ENCODE peak calls at places on chromosomes 6 and 20, in eight cellular contexts. One of them, this sample, is unnamed.

GRCh38 chr20:60255866-60256265 is 297.6 kb downstream of the CDH26 start:
- DNase-seq in activated CD4-positive, alpha-beta T cell treated with anti-CD3 and anti-CD28 coated beads, Interleukin-2, amount 10 ng/mL, durations not matched to agents 24 days and 14 days: no peak
- DNase-seq in KG1: no peak
- DNase-seq in NAMALWA: no peak
- DNase-seq in AG20443: no peak
- DNase-seq in ACHN: peak
- DNase-seq in MCF 10A: no peak
- DNase-seq in activated CD8-positive, alpha-beta memory T cell treated with anti-CD3 and anti-CD28 coated beads for 4 hours: no peak
- DNase-seq in this sample: peak

GRCh38 chr6:15346315-15346714 is 100.4 kb downstream of the JARID2 start:
- DNase-seq in activated CD4-positive, alpha-beta T cell treated with anti-CD3 and anti-CD28 coated beads, Interleukin-2, amount 10 ng/mL, durations not matched to agents 24 days and 14 days: no peak
- DNase-seq in KG1: no peak
- DNase-seq in NAMALWA: no peak
- DNase-seq in AG20443: no peak
- DNase-seq in ACHN: no peak
- DNase-seq in MCF 10A: no peak
- DNase-seq in activated CD8-positive, alpha-beta memory T cell treated with anti-CD3 and anti-CD28 coated beads for 4 hours: no peak
- DNase-seq in this sample: no peak

GRCh38 chr6:70375882-70376281 is 37.4 kb upstream of the FAM135A start:
- DNase-seq in activated CD4-positive, alpha-beta T cell treated with anti-CD3 and anti-CD28 coated beads, Interleukin-2, amount 10 ng/mL, durations not matched to agents 24 days and 14 days: no peak
- DNase-seq in KG1: no peak
- DNase-seq in NAMALWA: peak
- DNase-seq in AG20443: no peak
- DNase-seq in ACHN: peak
- DNase-seq in MCF 10A: peak
- DNase-seq in activated CD8-positive, alpha-beta memory T cell treated with anti-CD3 and anti-CD28 coated beads for 4 hours: no peak
- DNase-seq in this sample: no peak

GRCh38 chr6:36793296-36793912 is 45.8 kb downstream of the CPNE5 start:
- DNase-seq in activated CD4-positive, alpha-beta T cell treated with anti-CD3 and anti-CD28 coated beads, Interleukin-2, amount 10 ng/mL, durations not matched to agents 24 days and 14 days: no peak
- DNase-seq in KG1: no peak
- DNase-seq in NAMALWA: no peak
- DNase-seq in AG20443: no peak
- DNase-seq in ACHN: no peak
- DNase-seq in MCF 10A: no peak
- DNase-seq in activated CD8-positive, alpha-beta memory T cell treated with anti-CD3 and anti-CD28 coated beads for 4 hours: no peak
- DNase-seq in this sample: no peak

GRCh38 chr20:43459022-43459942 is 1.6 kb downstream of the SRSF6 start:
- DNase-seq in activated CD4-positive, alpha-beta T cell treated with anti-CD3 and anti-CD28 coated beads, Interleukin-2, amount 10 ng/mL, durations not matched to agents 24 days and 14 days: peak
- DNase-seq in KG1: no peak
- DNase-seq in NAMALWA: no peak
- DNase-seq in AG20443: no peak
- DNase-seq in ACHN: no peak
- DNase-seq in MCF 10A: no peak
- DNase-seq in activated CD8-positive, alpha-beta memory T cell treated with anti-CD3 and anti-CD28 coated beads for 4 hours: no peak
- DNase-seq in this sample: no peak

GRCh38 chr6:136753624-136754023 is 38.7 kb downstream of the MAP3K5 start:
- DNase-seq in activated CD4-positive, alpha-beta T cell treated with anti-CD3 and anti-CD28 coated beads, Interleukin-2, amount 10 ng/mL, durations not matched to agents 24 days and 14 days: peak
- DNase-seq in KG1: no peak
- DNase-seq in NAMALWA: no peak
- DNase-seq in AG20443: no peak
- DNase-seq in ACHN: no peak
- DNase-seq in MCF 10A: no peak
- DNase-seq in activated CD8-positive, alpha-beta memory T cell treated with anti-CD3 and anti-CD28 coated beads for 4 hours: peak
- DNase-seq in this sample: no peak

GRCh38 chr6:83708546-83708969 is 343 bp downstream of the SNAP91 start:
- DNase-seq in activated CD4-positive, alpha-beta T cell treated with anti-CD3 and anti-CD28 coated beads, Interleukin-2, amount 10 ng/mL, durations not matched to agents 24 days and 14 days: no peak
- DNase-seq in KG1: no peak
- DNase-seq in NAMALWA: no peak
- DNase-seq in AG20443: peak
- DNase-seq in ACHN: no peak
- DNase-seq in MCF 10A: peak
- DNase-seq in activated CD8-positive, alpha-beta memory T cell treated with anti-CD3 and anti-CD28 coated beads for 4 hours: no peak
- DNase-seq in this sample: no peak

GRCh38 chr6:44999066-44999465 is 329.1 kb upstream of the RUNX2 start:
- DNase-seq in activated CD4-positive, alpha-beta T cell treated with anti-CD3 and anti-CD28 coated beads, Interleukin-2, amount 10 ng/mL, durations not matched to agents 24 days and 14 days: no peak
- DNase-seq in KG1: no peak
- DNase-seq in NAMALWA: no peak
- DNase-seq in AG20443: no peak
- DNase-seq in ACHN: no peak
- DNase-seq in MCF 10A: no peak
- DNase-seq in activated CD8-positive, alpha-beta memory T cell treated with anti-CD3 and anti-CD28 coated beads for 4 hours: no peak
- DNase-seq in this sample: no peak

GRCh38 chr6:57097596-57097995 is 7.6 kb downstream of the ZNF451 start:
- DNase-seq in activated CD4-positive, alpha-beta T cell treated with anti-CD3 and anti-CD28 coated beads, Interleukin-2, amount 10 ng/mL, durations not matched to agents 24 days and 14 days: no peak
- DNase-seq in KG1: no peak
- DNase-seq in NAMALWA: no peak
- DNase-seq in AG20443: peak
- DNase-seq in ACHN: no peak
- DNase-seq in MCF 10A: no peak
- DNase-seq in activated CD8-positive, alpha-beta memory T cell treated with anti-CD3 and anti-CD28 coated beads for 4 hours: no peak
- DNase-seq in this sample: peak

GRCh38 chr6:7726416-7727149 is 684 bp downstream of the BMP6 start:
- DNase-seq in activated CD4-positive, alpha-beta T cell treated with anti-CD3 and anti-CD28 coated beads, Interleukin-2, amount 10 ng/mL, durations not matched to agents 24 days and 14 days: peak
- DNase-seq in KG1: no peak
- DNase-seq in NAMALWA: no peak
- DNase-seq in AG20443: peak
- DNase-seq in ACHN: no peak
- DNase-seq in MCF 10A: no peak
- DNase-seq in activated CD8-positive, alpha-beta memory T cell treated with anti-CD3 and anti-CD28 coated beads for 4 hours: no peak
- DNase-seq in this sample: no peak

GRCh38 chr20:39886650-39887190 is 802.3 kb downstream of the MAFB start:
- DNase-seq in activated CD4-positive, alpha-beta T cell treated with anti-CD3 and anti-CD28 coated beads, Interleukin-2, amount 10 ng/mL, durations not matched to agents 24 days and 14 days: no peak
- DNase-seq in KG1: no peak
- DNase-seq in NAMALWA: peak
- DNase-seq in AG20443: peak
- DNase-seq in ACHN: no peak
- DNase-seq in MCF 10A: no peak
- DNase-seq in activated CD8-positive, alpha-beta memory T cell treated with anti-CD3 and anti-CD28 coated beads for 4 hours: no peak
- DNase-seq in this sample: no peak

GRCh38 chr20:45965169-45966002 is 6.6 kb downstream of the ZNF335 start:
- DNase-seq in activated CD4-positive, alpha-beta T cell treated with anti-CD3 and anti-CD28 coated beads, Interleukin-2, amount 10 ng/mL, durations not matched to agents 24 days and 14 days: no peak
- DNase-seq in KG1: no peak
- DNase-seq in NAMALWA: no peak
- DNase-seq in AG20443: no peak
- DNase-seq in ACHN: no peak
- DNase-seq in MCF 10A: no peak
- DNase-seq in activated CD8-positive, alpha-beta memory T cell treated with anti-CD3 and anti-CD28 coated beads for 4 hours: no peak
- DNase-seq in this sample: no peak

GRCh38 chr20:50680106-50680960 is 11.0 kb downstream of the RIPOR3 start:
- DNase-seq in activated CD4-positive, alpha-beta T cell treated with anti-CD3 and anti-CD28 coated beads, Interleukin-2, amount 10 ng/mL, durations not matched to agents 24 days and 14 days: no peak
- DNase-seq in KG1: no peak
- DNase-seq in NAMALWA: no peak
- DNase-seq in AG20443: peak
- DNase-seq in ACHN: peak
- DNase-seq in MCF 10A: no peak
- DNase-seq in activated CD8-positive, alpha-beta memory T cell treated with anti-CD3 and anti-CD28 coated beads for 4 hours: no peak
- DNase-seq in this sample: peak

GRCh38 chr6:3809982-3810381 is 39.2 kb upstream of the FAM50B start:
- DNase-seq in activated CD4-positive, alpha-beta T cell treated with anti-CD3 and anti-CD28 coated beads, Interleukin-2, amount 10 ng/mL, durations not matched to agents 24 days and 14 days: no peak
- DNase-seq in KG1: no peak
- DNase-seq in NAMALWA: no peak
- DNase-seq in AG20443: no peak
- DNase-seq in ACHN: no peak
- DNase-seq in MCF 10A: no peak
- DNase-seq in activated CD8-positive, alpha-beta memory T cell treated with anti-CD3 and anti-CD28 coated beads for 4 hours: no peak
- DNase-seq in this sample: no peak

GRCh38 chr6:131657630-131658111 is 20.6 kb downstream of the ENPP3 start:
- DNase-seq in activated CD4-positive, alpha-beta T cell treated with anti-CD3 and anti-CD28 coated beads, Interleukin-2, amount 10 ng/mL, durations not matched to agents 24 days and 14 days: no peak
- DNase-seq in KG1: no peak
- DNase-seq in NAMALWA: no peak
- DNase-seq in AG20443: peak
- DNase-seq in ACHN: no peak
- DNase-seq in MCF 10A: peak
- DNase-seq in activated CD8-positive, alpha-beta memory T cell treated with anti-CD3 and anti-CD28 coated beads for 4 hours: no peak
- DNase-seq in this sample: no peak

GRCh38 chr6:7991992-7992815 is 72.0 kb downstream of the BLOC1S5 start:
- DNase-seq in activated CD4-positive, alpha-beta T cell treated with anti-CD3 and anti-CD28 coated beads, Interleukin-2, amount 10 ng/mL, durations not matched to agents 24 days and 14 days: no peak
- DNase-seq in KG1: no peak
- DNase-seq in NAMALWA: peak
- DNase-seq in AG20443: peak
- DNase-seq in ACHN: peak
- DNase-seq in MCF 10A: peak
- DNase-seq in activated CD8-positive, alpha-beta memory T cell treated with anti-CD3 and anti-CD28 coated beads for 4 hours: no peak
- DNase-seq in this sample: peak

GRCh38 chr6:139135578-139136545 is 982 bp downstream of the HECA start:
- DNase-seq in activated CD4-positive, alpha-beta T cell treated with anti-CD3 and anti-CD28 coated beads, Interleukin-2, amount 10 ng/mL, durations not matched to agents 24 days and 14 days: peak
- DNase-seq in KG1: no peak
- DNase-seq in NAMALWA: peak
- DNase-seq in AG20443: peak
- DNase-seq in ACHN: peak
- DNase-seq in MCF 10A: no peak
- DNase-seq in activated CD8-positive, alpha-beta memory T cell treated with anti-CD3 and anti-CD28 coated beads for 4 hours: no peak
- DNase-seq in this sample: no peak

GRCh38 chr20:63708301-63709148 is 686 bp downstream of the ZGPAT start:
- DNase-seq in activated CD4-positive, alpha-beta T cell treated with anti-CD3 and anti-CD28 coated beads, Interleukin-2, amount 10 ng/mL, durations not matched to agents 24 days and 14 days: no peak
- DNase-seq in KG1: no peak
- DNase-seq in NAMALWA: no peak
- DNase-seq in AG20443: peak
- DNase-seq in ACHN: no peak
- DNase-seq in MCF 10A: no peak
- DNase-seq in activated CD8-positive, alpha-beta memory T cell treated with anti-CD3 and anti-CD28 coated beads for 4 hours: no peak
- DNase-seq in this sample: no peak

GRCh38 chr20:5100684-5101347 is 18.9 kb downstream of the PCNA start:
- DNase-seq in activated CD4-positive, alpha-beta T cell treated with anti-CD3 and anti-CD28 coated beads, Interleukin-2, amount 10 ng/mL, durations not matched to agents 24 days and 14 days: peak
- DNase-seq in KG1: peak
- DNase-seq in NAMALWA: peak
- DNase-seq in AG20443: peak
- DNase-seq in ACHN: peak
- DNase-seq in MCF 10A: peak
- DNase-seq in activated CD8-positive, alpha-beta memory T cell treated with anti-CD3 and anti-CD28 coated beads for 4 hours: peak
- DNase-seq in this sample: peak

GRCh38 chr6:121694389-121695185 is 259.1 kb downstream of the GJA1 start:
- DNase-seq in activated CD4-positive, alpha-beta T cell treated with anti-CD3 and anti-CD28 coated beads, Interleukin-2, amount 10 ng/mL, durations not matched to agents 24 days and 14 days: no peak
- DNase-seq in KG1: no peak
- DNase-seq in NAMALWA: no peak
- DNase-seq in AG20443: peak
- DNase-seq in ACHN: no peak
- DNase-seq in MCF 10A: peak
- DNase-seq in activated CD8-positive, alpha-beta memory T cell treated with anti-CD3 and anti-CD28 coated beads for 4 hours: no peak
- DNase-seq in this sample: peak

GRCh38 chr6:136568129-136568528 is 17.9 kb upstream of the MAP7 start:
- DNase-seq in activated CD4-positive, alpha-beta T cell treated with anti-CD3 and anti-CD28 coated beads, Interleukin-2, amount 10 ng/mL, durations not matched to agents 24 days and 14 days: no peak
- DNase-seq in KG1: no peak
- DNase-seq in NAMALWA: no peak
- DNase-seq in AG20443: no peak
- DNase-seq in ACHN: no peak
- DNase-seq in MCF 10A: no peak
- DNase-seq in activated CD8-positive, alpha-beta memory T cell treated with anti-CD3 and anti-CD28 coated beads for 4 hours: no peak
- DNase-seq in this sample: no peak

GRCh38 chr20:38117635-38118034 is 47.4 kb downstream of the TGM2 start:
- DNase-seq in activated CD4-positive, alpha-beta T cell treated with anti-CD3 and anti-CD28 coated beads, Interleukin-2, amount 10 ng/mL, durations not matched to agents 24 days and 14 days: no peak
- DNase-seq in KG1: no peak
- DNase-seq in NAMALWA: no peak
- DNase-seq in AG20443: no peak
- DNase-seq in ACHN: peak
- DNase-seq in MCF 10A: peak
- DNase-seq in activated CD8-positive, alpha-beta memory T cell treated with anti-CD3 and anti-CD28 coated beads for 4 hours: no peak
- DNase-seq in this sample: peak

GRCh38 chr20:63778034-63778752 is 38.6 kb downstream of the SLC2A4RG start:
- DNase-seq in activated CD4-positive, alpha-beta T cell treated with anti-CD3 and anti-CD28 coated beads, Interleukin-2, amount 10 ng/mL, durations not matched to agents 24 days and 14 days: no peak
- DNase-seq in KG1: no peak
- DNase-seq in NAMALWA: no peak
- DNase-seq in AG20443: no peak
- DNase-seq in ACHN: no peak
- DNase-seq in MCF 10A: no peak
- DNase-seq in activated CD8-positive, alpha-beta memory T cell treated with anti-CD3 and anti-CD28 coated beads for 4 hours: no peak
- DNase-seq in this sample: no peak

GRCh38 chr20:53922901-53923314 is 147.5 kb downstream of the BCAS1 start:
- DNase-seq in activated CD4-positive, alpha-beta T cell treated with anti-CD3 and anti-CD28 coated beads, Interleukin-2, amount 10 ng/mL, durations not matched to agents 24 days and 14 days: no peak
- DNase-seq in KG1: no peak
- DNase-seq in NAMALWA: peak
- DNase-seq in AG20443: peak
- DNase-seq in ACHN: no peak
- DNase-seq in MCF 10A: no peak
- DNase-seq in activated CD8-positive, alpha-beta memory T cell treated with anti-CD3 and anti-CD28 coated beads for 4 hours: no peak
- DNase-seq in this sample: no peak

GRCh38 chr6:41497573-41497972 is 48.6 kb upstream of the FOXP4 start:
- DNase-seq in activated CD4-positive, alpha-beta T cell treated with anti-CD3 and anti-CD28 coated beads, Interleukin-2, amount 10 ng/mL, durations not matched to agents 24 days and 14 days: no peak
- DNase-seq in KG1: no peak
- DNase-seq in NAMALWA: no peak
- DNase-seq in AG20443: no peak
- DNase-seq in ACHN: no peak
- DNase-seq in MCF 10A: no peak
- DNase-seq in activated CD8-positive, alpha-beta memory T cell treated with anti-CD3 and anti-CD28 coated beads for 4 hours: no peak
- DNase-seq in this sample: no peak

GRCh38 chr6:2505624-2506023 is 245.1 kb downstream of the MYLK4 start:
- DNase-seq in activated CD4-positive, alpha-beta T cell treated with anti-CD3 and anti-CD28 coated beads, Interleukin-2, amount 10 ng/mL, durations not matched to agents 24 days and 14 days: no peak
- DNase-seq in KG1: no peak
- DNase-seq in NAMALWA: peak
- DNase-seq in AG20443: no peak
- DNase-seq in ACHN: peak
- DNase-seq in MCF 10A: no peak
- DNase-seq in activated CD8-positive, alpha-beta memory T cell treated with anti-CD3 and anti-CD28 coated beads for 4 hours: no peak
- DNase-seq in this sample: no peak

GRCh38 chr6:111552241-111552744 is 53.4 kb downstream of the TRAF3IP2 start:
- DNase-seq in activated CD4-positive, alpha-beta T cell treated with anti-CD3 and anti-CD28 coated beads, Interleukin-2, amount 10 ng/mL, durations not matched to agents 24 days and 14 days: no peak
- DNase-seq in KG1: no peak
- DNase-seq in NAMALWA: no peak
- DNase-seq in AG20443: peak
- DNase-seq in ACHN: peak
- DNase-seq in MCF 10A: peak
- DNase-seq in activated CD8-positive, alpha-beta memory T cell treated with anti-CD3 and anti-CD28 coated beads for 4 hours: no peak
- DNase-seq in this sample: peak

GRCh38 chr6:66421570-66421969 is 714.5 kb upstream of the EYS start:
- DNase-seq in activated CD4-positive, alpha-beta T cell treated with anti-CD3 and anti-CD28 coated beads, Interleukin-2, amount 10 ng/mL, durations not matched to agents 24 days and 14 days: no peak
- DNase-seq in KG1: no peak
- DNase-seq in NAMALWA: peak
- DNase-seq in AG20443: no peak
- DNase-seq in ACHN: no peak
- DNase-seq in MCF 10A: peak
- DNase-seq in activated CD8-positive, alpha-beta memory T cell treated with anti-CD3 and anti-CD28 coated beads for 4 hours: no peak
- DNase-seq in this sample: no peak

GRCh38 chr20:2873747-2874041 is 413 bp downstream of the PTPRA start:
- DNase-seq in activated CD4-positive, alpha-beta T cell treated with anti-CD3 and anti-CD28 coated beads, Interleukin-2, amount 10 ng/mL, durations not matched to agents 24 days and 14 days: peak
- DNase-seq in KG1: no peak
- DNase-seq in NAMALWA: peak
- DNase-seq in AG20443: no peak
- DNase-seq in ACHN: peak
- DNase-seq in MCF 10A: peak
- DNase-seq in activated CD8-positive, alpha-beta memory T cell treated with anti-CD3 and anti-CD28 coated beads for 4 hours: no peak
- DNase-seq in this sample: no peak

GRCh38 chr6:37038297-37039198 is 33.1 kb downstream of the FGD2 start:
- DNase-seq in activated CD4-positive, alpha-beta T cell treated with anti-CD3 and anti-CD28 coated beads, Interleukin-2, amount 10 ng/mL, durations not matched to agents 24 days and 14 days: no peak
- DNase-seq in KG1: no peak
- DNase-seq in NAMALWA: no peak
- DNase-seq in AG20443: no peak
- DNase-seq in ACHN: no peak
- DNase-seq in MCF 10A: peak
- DNase-seq in activated CD8-positive, alpha-beta memory T cell treated with anti-CD3 and anti-CD28 coated beads for 4 hours: no peak
- DNase-seq in this sample: no peak

GRCh38 chr6:10528170-10528981 is 7.2 kb downstream of the GCNT2 start:
- DNase-seq in activated CD4-positive, alpha-beta T cell treated with anti-CD3 and anti-CD28 coated beads, Interleukin-2, amount 10 ng/mL, durations not matched to agents 24 days and 14 days: peak
- DNase-seq in KG1: no peak
- DNase-seq in NAMALWA: peak
- DNase-seq in AG20443: peak
- DNase-seq in ACHN: peak
- DNase-seq in MCF 10A: peak
- DNase-seq in activated CD8-positive, alpha-beta memory T cell treated with anti-CD3 and anti-CD28 coated beads for 4 hours: no peak
- DNase-seq in this sample: peak

GRCh38 chr6:13615802-13616140 is 636 bp downstream of the NOL7 start:
- DNase-seq in activated CD4-positive, alpha-beta T cell treated with anti-CD3 and anti-CD28 coated beads, Interleukin-2, amount 10 ng/mL, durations not matched to agents 24 days and 14 days: peak
- DNase-seq in KG1: no peak
- DNase-seq in NAMALWA: peak
- DNase-seq in AG20443: peak
- DNase-seq in ACHN: peak
- DNase-seq in MCF 10A: peak
- DNase-seq in activated CD8-positive, alpha-beta memory T cell treated with anti-CD3 and anti-CD28 coated beads for 4 hours: peak
- DNase-seq in this sample: no peak

GRCh38 chr6:116218866-116219265 is 35.0 kb downstream of the TSPYL4 start:
- DNase-seq in activated CD4-positive, alpha-beta T cell treated with anti-CD3 and anti-CD28 coated beads, Interleukin-2, amount 10 ng/mL, durations not matched to agents 24 days and 14 days: no peak
- DNase-seq in KG1: no peak
- DNase-seq in NAMALWA: no peak
- DNase-seq in AG20443: no peak
- DNase-seq in ACHN: no peak
- DNase-seq in MCF 10A: no peak
- DNase-seq in activated CD8-positive, alpha-beta memory T cell treated with anti-CD3 and anti-CD28 coated beads for 4 hours: no peak
- DNase-seq in this sample: no peak

GRCh38 chr6:103215835-103216234 is 1643.9 kb downstream of the HACE1 start:
- DNase-seq in activated CD4-positive, alpha-beta T cell treated with anti-CD3 and anti-CD28 coated beads, Interleukin-2, amount 10 ng/mL, durations not matched to agents 24 days and 14 days: no peak
- DNase-seq in KG1: no peak
- DNase-seq in NAMALWA: no peak
- DNase-seq in AG20443: no peak
- DNase-seq in ACHN: no peak
- DNase-seq in MCF 10A: no peak
- DNase-seq in activated CD8-positive, alpha-beta memory T cell treated with anti-CD3 and anti-CD28 coated beads for 4 hours: no peak
- DNase-seq in this sample: no peak